ENCODE peak calls at places on chromosomes 12 and 14, in four cellular contexts. Y is tibial artery, Z is body of pancreas, E is brain microvascular endothelial cell. C is an unnamed sample.

GRCh38 chr14:40139657-40140056 is 707.4 kb upstream of the FBXO33 start:
- DNase-seq in Y (no peak), Z (no peak), E (no peak), C (no peak)

GRCh38 chr12:55687746-55688145 is 20.0 kb downstream of the ITGA7 start:
- DNase-seq in Y (no peak), E (no peak), Z (no peak), C (no peak)

GRCh38 chr14:75369506-75369905 is 58.3 kb upstream of the JDP2 start:
- DNase-seq in Y (no peak), Z (no peak), E (no peak), C (no peak)

GRCh38 chr14:99425272-99425681 is 55.4 kb downstream of the SETD3 start:
- DNase-seq in E (no peak), Y (no peak), Z (peak; percentile 75), C (no peak)

GRCh38 chr14:76926521-76927251 is 100.5 kb downstream of the LRRC74A start:
- DNase-seq in E (peak; percentile 54), Z (peak; percentile 55), Y (peak; percentile 56), C (no peak)

GRCh38 chr12:65466906-65467305 is 188.4 kb downstream of the MSRB3 start:
- DNase-seq in E (no peak), Y (no peak), Z (no peak), C (no peak)

GRCh38 chr12:57127710-57128518 is at the start of gene LRP1:
- DNase-seq in E (peak; percentile 59), Z (peak; percentile 82), Y (peak; percentile 89), C (no peak)

GRCh38 chr12:14356147-14356546 is 9.3 kb upstream of the ATF7IP start:
- DNase-seq in Y (no peak), E (no peak), Z (no peak), C (no peak)

GRCh38 chr14:22920697-22921096 is 1.7 kb upstream of the RBM23 start:
- DNase-seq in Z (no peak), Y (no peak), E (no peak), C (no peak)

GRCh38 chr14:67982711-67983608 is 163.4 kb downstream of the RAD51B start:
- DNase-seq in Z (no peak), Y (no peak), E (no peak), C (no peak)

GRCh38 chr14:66137076-66137475 is 349.1 kb upstream of the CCDC196 start:
- DNase-seq in Z (no peak), Y (no peak), E (no peak), C (no peak)

GRCh38 chr12:39440101-39440500 is 2.8 kb downstream of the KIF21A start:
- DNase-seq in E (no peak), Z (no peak), Y (no peak), C (no peak)

GRCh38 chr12:39300799-39301198 is 142.1 kb downstream of the KIF21A start:
- DNase-seq in E (peak; percentile 1), Z (no peak), Y (no peak), C (peak; percentile 2)

GRCh38 chr12:38515912-38516311 is 199.3 kb downstream of the ALG10B start:
- DNase-seq in Z (no peak), Y (no peak), E (no peak), C (no peak)

GRCh38 chr12:119328111-119328510 is 6.4 kb upstream of the CCDC60 start:
- DNase-seq in Z (no peak), Y (no peak), E (no peak), C (no peak)

GRCh38 chr12:116508145-116509121 is 50.7 kb upstream of the MAP1LC3B2 start:
- DNase-seq in Y (no peak), E (no peak), Z (no peak), C (no peak)

GRCh38 chr14:54686219-54686870 is 119.4 kb downstream of the SAMD4A start:
- DNase-seq in E (peak; percentile 73), Z (no peak), Y (peak; percentile 86), C (peak; percentile 85)

GRCh38 chr12:63495974-63496373 is 172.3 kb downstream of the DPY19L2 start:
- DNase-seq in Z (no peak), E (no peak), Y (no peak), C (no peak)

GRCh38 chr14:51019089-51019488 is 74.8 kb upstream of the PYGL start:
- DNase-seq in Y (no peak), Z (no peak), E (no peak), C (no peak)

GRCh38 chr12:5094550-5094949 is 50.9 kb downstream of the KCNA5 start:
- DNase-seq in Y (no peak), E (no peak), Z (no peak), C (peak; percentile 28)

GRCh38 chr12:68489273-68489672 is 121.4 kb upstream of the RAP1B start:
- DNase-seq in Y (no peak), E (no peak), Z (no peak), C (no peak)

GRCh38 chr12:48811454-48812090 is 6.7 kb upstream of the CACNB3 start:
- DNase-seq in Z (no peak), Y (no peak), E (no peak), C (no peak)

DNA sequence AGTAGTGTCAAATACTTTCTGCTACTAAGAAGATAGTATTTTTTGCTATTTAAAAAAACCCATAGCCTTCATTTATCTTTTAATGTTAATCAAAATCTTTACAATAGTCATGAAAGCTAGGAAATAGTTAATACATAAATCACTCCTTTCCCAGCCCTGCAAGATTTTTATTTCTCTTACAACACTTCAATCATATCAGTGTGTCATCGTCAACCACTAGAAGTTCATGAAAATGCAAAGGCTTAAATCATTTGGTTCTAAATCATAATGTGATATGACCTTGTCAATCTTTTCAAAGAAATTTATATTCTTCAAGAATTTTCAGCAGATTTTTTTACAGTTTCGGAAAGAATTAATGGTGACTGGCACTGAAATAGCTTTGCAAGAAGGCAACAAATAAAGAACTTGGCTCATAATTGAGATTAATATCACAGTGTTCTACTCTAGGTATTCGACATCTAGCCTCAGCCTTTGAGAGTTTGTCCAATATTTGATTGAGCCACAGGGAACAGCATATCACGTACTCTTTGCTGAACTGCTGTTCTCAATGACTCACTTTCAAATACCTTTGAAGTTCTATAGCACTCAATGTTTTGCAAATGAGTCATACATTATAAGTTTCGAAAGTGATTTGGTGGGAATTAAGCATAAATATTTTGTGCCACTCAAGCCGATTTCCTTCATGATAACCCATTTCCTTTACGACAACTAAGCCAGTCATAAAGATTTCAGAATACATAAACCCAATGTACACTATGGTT is 383.9 kb upstream of the FOXG1 start:
- DNase-seq in E (peak; percentile 45), Y (no peak), Z (no peak), C (no peak)
- TF ChIP-seq CTCF in E (no peak), Y (no peak), Z (no peak), C (no peak)

DNA sequence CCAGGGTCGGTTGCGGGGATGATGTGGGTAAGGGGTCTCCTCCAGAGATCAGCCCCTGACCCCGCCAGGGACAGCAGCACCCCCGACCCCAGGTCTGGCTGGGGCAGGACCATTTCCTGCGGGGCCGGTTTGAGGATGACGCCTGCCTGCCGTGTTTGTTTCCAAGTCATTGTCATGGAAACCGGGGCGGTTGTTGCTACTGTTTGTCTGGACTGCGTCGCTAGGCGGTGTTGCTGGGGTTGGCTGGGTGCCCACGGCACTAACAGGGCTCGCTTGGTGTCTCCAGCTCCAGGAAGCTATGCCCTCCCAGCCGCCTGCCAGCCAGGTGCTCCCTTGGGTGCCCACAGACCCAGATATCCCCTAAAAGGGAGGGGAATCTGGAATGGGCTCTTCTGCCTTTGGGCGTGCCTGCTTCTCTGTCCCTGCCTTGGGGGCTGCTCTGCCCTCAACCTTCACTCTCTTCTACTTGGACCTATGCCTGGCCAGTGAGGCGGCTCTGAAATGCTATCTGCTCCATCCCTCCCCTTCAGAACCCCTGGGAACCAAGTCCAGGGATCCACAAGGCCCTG is 4.7 kb upstream of the CRIP1 start:
- DNase-seq in Y (peak; percentile 97), E (peak; percentile 98), Z (peak; percentile 98), C (peak; percentile 91)
- H3K4me3 ChIP-seq in Y (peak overlapping the region; percentile 43), E (peak overlapping the region; percentile 53), Z (no peak overlapping the region), C (peak overlapping the region; percentile 55)

DNA sequence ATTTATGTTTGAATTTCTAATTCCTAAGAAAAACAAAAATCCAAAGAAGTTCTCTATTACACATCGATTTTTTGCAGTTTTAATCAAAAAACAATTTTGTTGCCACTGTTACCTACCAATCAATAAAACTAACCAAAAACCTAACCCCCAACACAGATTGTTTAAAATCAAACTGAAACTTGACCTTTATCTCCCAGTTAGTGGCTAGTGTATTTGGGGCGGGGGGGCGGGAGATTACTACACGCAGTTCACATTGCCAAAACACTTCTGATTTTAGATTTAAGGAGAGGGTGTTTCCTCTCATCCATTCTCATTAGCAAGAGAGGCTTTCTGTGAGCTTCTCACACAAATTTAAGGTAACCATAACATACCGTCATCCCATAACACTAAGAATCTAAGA is 6.4 kb downstream of the CDC42BPB start:
- DNase-seq in Y (no peak), E (no peak), Z (no peak), C (no peak)
- TF ChIP-seq CTCF in Y (no peak), E (no peak), Z (no peak), C (no peak)

GRCh38 chr14:96206461-96206860 is 1.8 kb downstream of the BDKRB2 start:
- DNase-seq in Y (no peak), Z (peak; percentile 75), E (no peak), C (no peak)

GRCh38 chr14:96205059-96205993 is 687 bp downstream of the BDKRB2 start:
- DNase-seq in E (no peak), Z (no peak), Y (no peak), C (no peak)

GRCh38 chr14:96204151-96205058 is at the start of gene BDKRB2:
- DNase-seq in Y (peak; percentile 71), Z (peak; percentile 90), E (peak; percentile 64), C (peak; percentile 49)

GRCh38 chr14:96207686-96208085 is 3.0 kb downstream of the BDKRB2 start:
- DNase-seq in Y (no peak), E (no peak), Z (no peak), C (no peak)

GRCh38 chr14:96205994-96206392 is 1.4 kb downstream of the BDKRB2 start:
- DNase-seq in E (no peak), Z (no peak), Y (no peak), C (no peak)
- H3K4me3 ChIP-seq in E (peak overlapping the region; percentile 5), Z (no peak overlapping the region), Y (no peak overlapping the region), C (peak overlapping the region; percentile 63)

DNA sequence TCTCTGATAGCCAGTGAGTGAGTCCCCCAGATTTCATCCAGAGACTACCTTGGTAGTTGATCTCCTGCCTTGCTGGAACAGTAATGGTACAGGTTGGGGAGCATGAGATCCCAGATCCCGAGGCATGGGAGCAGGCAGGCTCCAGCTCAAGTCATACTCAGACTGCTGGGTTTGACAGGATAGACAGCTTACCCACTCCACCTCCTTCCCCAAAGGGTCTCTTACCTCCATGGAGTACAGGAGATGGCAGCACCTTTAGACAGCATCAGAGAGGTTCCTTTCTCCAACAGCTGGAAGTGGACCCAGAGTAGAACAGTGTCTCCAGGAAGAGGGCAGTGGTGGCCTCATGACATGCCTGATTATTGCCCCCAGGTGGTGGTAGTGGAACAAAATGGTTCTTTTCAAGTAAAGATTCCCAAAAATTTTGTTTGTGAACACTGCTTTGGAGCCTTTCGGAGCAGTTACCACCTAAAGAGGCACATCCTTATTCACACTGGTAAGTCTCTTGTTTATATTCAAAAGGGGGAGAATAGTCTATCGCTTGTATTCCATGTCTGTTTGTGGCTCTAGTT is 4.9 kb upstream of the CSAD start:
- DNase-seq in Z (no peak), E (no peak), Y (no peak), C (no peak)
- TF ChIP-seq CTCF in Z (no peak), E (no peak), Y (no peak), C (no peak)

GRCh38 chr12:93426406-93426805 is 15.3 kb downstream of the UBE2N start:
- DNase-seq in Y (no peak), Z (no peak), E (no peak), C (no peak)
- H3K4me3 ChIP-seq in Y (no peak overlapping the region), Z (no peak overlapping the region), E (no peak overlapping the region), C (no peak overlapping the region)

DNA sequence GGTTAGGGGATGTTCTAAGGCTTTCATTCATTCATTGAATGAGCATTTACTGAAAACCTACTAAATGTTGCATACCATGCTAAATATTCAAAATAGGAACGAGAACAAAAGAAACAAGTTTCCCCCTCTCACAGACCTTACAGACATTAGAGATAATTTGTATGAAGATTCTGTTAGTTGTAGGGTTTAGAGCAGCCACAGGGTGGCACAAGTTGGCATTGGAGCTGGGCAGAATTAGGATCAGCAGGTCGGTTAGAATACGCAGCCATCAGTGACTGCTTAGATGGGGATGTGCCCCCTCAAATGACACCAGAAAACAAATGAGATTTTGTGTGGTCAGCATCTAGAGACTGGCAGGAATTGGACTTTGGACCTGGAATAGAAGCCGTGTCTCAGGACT is 166.3 kb upstream of the DAAM1 start:
- DNase-seq in E (no peak), Y (no peak), Z (no peak), C (no peak)
- TF ChIP-seq CTCF in E (peak; percentile 44), Y (no peak), Z (no peak), C (no peak)

C was measured in AG09309.